ENCODE peak calls at places on chromosomes 2 and 18, in eight cellular contexts. F, D, N, X, J, G, K and H are unnamed samples.

GRCh38 chr2:237180987-237181386 is 95.3 kb downstream of the COPS8 start:
- DNase-seq in F (no peak), D (no peak), N (no peak), X (no peak), J (no peak), G (no peak), K (no peak), H (no peak)

GRCh38 chr2:183935005-183935404 is 663.3 kb upstream of the ZNF804A start:
- DNase-seq in F (no peak), D (no peak), N (no peak), X (no peak), J (no peak), G (no peak), K (no peak), H (no peak)

GRCh38 chr18:41378628-41379027 is 576.4 kb upstream of the PIK3C3 start:
- DNase-seq in F (peak; percentile 2), D (no peak), N (peak; percentile 3), X (no peak), J (no peak), G (no peak), K (no peak), H (peak; percentile 17)

GRCh38 chr2:196758474-196759377 is 40.8 kb downstream of the GTF3C3 start:
- DNase-seq in F (peak; percentile 12), D (no peak), N (no peak), X (no peak), J (peak; percentile 3), G (no peak), K (no peak), H (no peak)

GRCh38 chr2:105437708-105438103 is 38.9 kb upstream of the FHL2 start:
- DNase-seq in F (no peak), D (no peak), N (peak; percentile 38), X (no peak), J (peak; percentile 73), G (no peak), K (no peak), H (no peak)

GRCh38 chr2:196959750-196960392 is 33.4 kb upstream of the PGAP1 start:
- DNase-seq in F (no peak), D (no peak), N (no peak), X (no peak), J (no peak), G (no peak), K (no peak), H (no peak)

GRCh38 chr2:42810971-42811865 is 18.8 kb upstream of the HAAO start:
- DNase-seq in F (no peak), D (peak; percentile 12), N (no peak), X (peak; percentile 57), J (peak; percentile 29), G (peak; percentile 47), K (peak; percentile 22), H (peak; percentile 76)

GRCh38 chr2:20471902-20472559 is 25.2 kb downstream of the RHOB start:
- DNase-seq in F (no peak), D (no peak), N (no peak), X (no peak), J (no peak), G (no peak), K (no peak), H (no peak)

GRCh38 chr18:62621546-62621945 is 93.8 kb upstream of the PHLPP1 start:
- DNase-seq in F (peak; percentile 7), D (no peak), N (no peak), X (no peak), J (no peak), G (no peak), K (no peak), H (no peak)

GRCh38 chr2:49251766-49252165 is 97.5 kb upstream of the FSHR start:
- DNase-seq in F (no peak), D (no peak), N (no peak), X (no peak), J (no peak), G (no peak), K (no peak), H (no peak)

GRCh38 chr2:163748420-163748819 is 12.6 kb upstream of the FIGN start:
- DNase-seq in F (no peak), D (no peak), N (no peak), X (no peak), J (no peak), G (no peak), K (no peak), H (no peak)

GRCh38 chr2:237471457-237472186 is 15.4 kb upstream of the MLPH start:
- DNase-seq in F (peak; percentile 85), D (no peak), N (peak; percentile 72), X (no peak), J (peak; percentile 43), G (peak; percentile 49), K (no peak), H (peak; percentile 19)

GRCh38 chr2:26300234-26300641 is 45.7 kb upstream of the SELENOI start:
- DNase-seq in F (no peak), D (no peak), N (no peak), X (no peak), J (peak; percentile 70), G (no peak), K (no peak), H (no peak)

GRCh38 chr18:48085781-48086487 is 155.5 kb upstream of the SMAD2 start:
- DNase-seq in F (no peak), D (no peak), N (no peak), X (no peak), J (peak; percentile 61), G (no peak), K (no peak), H (no peak)